ENCODE peak calls at places on chromosome 17, in eight cellular contexts. U is HCT116, R is A549, O is HepG2, V is WTC11, N is K562, Z is endothelial cell of umbilical vein, Q is SK-N-SH. I is an unnamed sample.

GRCh38 chr17:79036609-79037008 is 12.6 kb downstream of the C1QTNF1 start:
- DNase-seq in Q (no peak), N (no peak), V (no peak), O (no peak), Z (peak), U (no peak), R (peak), I (peak)

GRCh38 chr17:77881545-77881944 is 77.0 kb upstream of the TNRC6C start:
- DNase-seq in R (no peak), Q (peak), V (no peak), O (no peak), U (no peak), Z (no peak), N (peak), I (peak)

GRCh38 chr17:16363749-16364536 is 10.7 kb upstream of the CENPV start:
- DNase-seq in U (peak), O (peak), N (peak), Q (peak), R (peak), V (peak), Z (peak), I (peak)

GRCh38 chr17:70713694-70714093 is 544.4 kb downstream of the KCNJ2 start:
- DNase-seq in Z (no peak), O (no peak), N (no peak), Q (no peak), U (no peak), R (no peak), V (no peak), I (no peak)

GRCh38 chr17:16527298-16527697 is 35.3 kb upstream of the LRRC75A start:
- DNase-seq in N (no peak), R (no peak), V (no peak), Q (no peak), O (no peak), Z (no peak), U (no peak), I (no peak)

GRCh38 chr17:48194097-48194550 is 86.6 kb downstream of the SNX11 start:
- DNase-seq in Q (no peak), O (no peak), V (no peak), U (peak), N (no peak), R (no peak), Z (peak), I (no peak)

GRCh38 chr17:55740515-55741352 is 10.1 kb upstream of the PCTP start:
- DNase-seq in Z (no peak), Q (no peak), V (no peak), U (no peak), R (no peak), N (peak), O (no peak), I (no peak)

GRCh38 chr17:47204722-47205418 is 4.3 kb upstream of the MYL4 start:
- DNase-seq in U (no peak), N (peak), Q (no peak), Z (no peak), R (no peak), O (no peak), V (no peak), I (peak)

GRCh38 chr17:45130640-45131293 is 1.5 kb downstream of the PLCD3 start:
- DNase-seq in Z (no peak), R (no peak), N (no peak), U (no peak), V (no peak), Q (no peak), O (no peak), I (no peak)

GRCh38 chr17:64585146-64585545 is 77.0 kb downstream of the SMURF2 start:
- DNase-seq in Z (no peak), R (no peak), N (no peak), U (no peak), Q (no peak), V (no peak), O (no peak), I (no peak)

GRCh38 chr17:74734256-74734655 is 2.8 kb upstream of the RAB37 start:
- DNase-seq in U (no peak), R (no peak), Z (no peak), V (no peak), O (no peak), Q (no peak), N (no peak), I (no peak)

GRCh38 chr17:75771334-75772281 is 6.6 kb upstream of the GALK1 start:
- DNase-seq in N (no peak), O (peak), Z (no peak), U (no peak), R (no peak), V (no peak), Q (no peak), I (no peak)

DNA sequence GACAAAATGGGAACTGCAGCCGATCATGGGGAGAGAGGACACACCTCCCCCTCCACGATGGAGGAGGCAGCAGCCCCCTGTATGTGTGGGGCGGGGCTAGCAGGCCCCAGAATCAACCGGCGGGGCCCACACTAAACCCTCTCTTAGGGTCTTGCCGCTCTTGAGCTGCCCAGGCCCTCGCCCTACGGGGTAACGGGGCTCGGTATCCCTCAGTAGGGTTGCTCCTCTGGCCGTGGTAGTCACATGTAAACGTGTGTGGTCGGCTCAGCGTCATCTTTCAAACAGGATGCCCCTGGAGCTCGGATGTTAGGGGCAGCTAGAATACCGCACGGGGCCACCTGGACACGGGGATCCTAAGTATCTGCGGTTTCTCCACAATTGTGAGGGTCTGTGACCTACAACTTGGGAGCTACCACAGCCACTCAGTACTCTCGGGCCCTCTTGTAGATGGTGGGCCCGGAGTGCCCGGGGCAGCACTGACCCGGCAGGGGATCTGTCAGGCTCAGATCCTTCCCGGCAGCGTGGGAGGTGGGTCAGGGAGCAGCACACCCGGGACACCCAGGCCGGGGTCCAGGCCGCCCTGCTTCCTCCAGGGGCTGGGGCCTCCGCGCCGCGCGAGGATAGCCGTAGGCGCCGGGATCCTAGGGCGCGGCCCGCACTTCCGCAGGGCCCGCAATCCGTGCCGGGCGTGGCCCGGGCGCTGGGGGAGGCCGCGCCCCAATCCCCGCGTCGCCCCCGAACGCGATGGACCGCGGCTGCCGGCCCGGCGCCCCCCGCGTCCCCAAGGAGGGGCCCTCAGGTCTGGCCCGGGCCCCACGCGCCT is 771 bp downstream of the ARHGDIA start:
- DNase-seq in Q (peak), V (peak), R (no peak), N (peak), Z (peak), U (no peak), O (no peak), I (peak)
- TF ChIP-seq MAX in Q (peak), V (no peak), R (peak), N (no peak), Z (no peak), U (no peak), O (peak), I (peak)

DNA sequence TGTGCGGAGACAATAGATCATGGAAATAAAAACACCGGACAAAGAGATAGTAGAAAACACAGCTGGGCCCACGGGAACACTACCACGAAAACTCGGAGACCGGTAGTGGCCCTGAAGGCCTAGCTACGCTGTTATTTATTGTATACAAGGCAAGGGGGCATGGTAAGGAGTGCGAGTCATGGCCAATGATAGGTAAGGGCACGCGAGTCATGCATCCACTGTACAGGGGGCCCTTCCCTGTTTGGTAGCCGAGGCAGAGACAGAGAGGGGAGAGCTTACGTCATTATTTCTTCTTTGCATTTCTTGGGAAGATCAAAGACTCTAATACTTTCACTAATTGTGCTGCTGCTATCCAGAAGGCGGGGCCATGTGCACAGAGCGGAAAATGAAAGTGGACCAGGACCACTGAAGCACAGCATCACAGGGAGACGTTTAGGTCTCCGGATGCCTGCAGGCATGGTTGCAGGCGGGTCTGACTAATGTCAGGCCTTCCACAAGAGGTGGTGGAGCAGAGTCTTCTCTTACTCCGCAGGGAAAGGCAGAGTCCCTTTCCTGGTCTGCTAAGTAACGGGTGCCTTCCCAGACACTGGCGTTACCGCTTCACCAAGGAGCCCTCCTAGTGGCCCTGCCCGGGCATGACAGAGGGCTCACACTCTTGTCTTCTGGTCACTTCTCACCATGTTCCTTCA is 74.4 kb upstream of the ARL4D start:
- DNase-seq in Z (peak), V (peak), O (no peak), R (no peak), Q (no peak), N (no peak), U (no peak), I (no peak)
- TF ChIP-seq MAX in Z (no peak), V (no peak), O (no peak), R (no peak), Q (no peak), N (no peak), U (no peak), I (no peak)

GRCh38 chr17:21293846-21294240 is 9.3 kb downstream of the MAP2K3 start:
- DNase-seq in N (no peak), O (no peak), R (no peak), Z (no peak), V (no peak), Q (peak), U (no peak), I (no peak)
- TF ChIP-seq MAX in N (no peak), O (no peak), R (no peak), Z (no peak), V (no peak), Q (no peak), U (no peak), I (no peak)

DNA sequence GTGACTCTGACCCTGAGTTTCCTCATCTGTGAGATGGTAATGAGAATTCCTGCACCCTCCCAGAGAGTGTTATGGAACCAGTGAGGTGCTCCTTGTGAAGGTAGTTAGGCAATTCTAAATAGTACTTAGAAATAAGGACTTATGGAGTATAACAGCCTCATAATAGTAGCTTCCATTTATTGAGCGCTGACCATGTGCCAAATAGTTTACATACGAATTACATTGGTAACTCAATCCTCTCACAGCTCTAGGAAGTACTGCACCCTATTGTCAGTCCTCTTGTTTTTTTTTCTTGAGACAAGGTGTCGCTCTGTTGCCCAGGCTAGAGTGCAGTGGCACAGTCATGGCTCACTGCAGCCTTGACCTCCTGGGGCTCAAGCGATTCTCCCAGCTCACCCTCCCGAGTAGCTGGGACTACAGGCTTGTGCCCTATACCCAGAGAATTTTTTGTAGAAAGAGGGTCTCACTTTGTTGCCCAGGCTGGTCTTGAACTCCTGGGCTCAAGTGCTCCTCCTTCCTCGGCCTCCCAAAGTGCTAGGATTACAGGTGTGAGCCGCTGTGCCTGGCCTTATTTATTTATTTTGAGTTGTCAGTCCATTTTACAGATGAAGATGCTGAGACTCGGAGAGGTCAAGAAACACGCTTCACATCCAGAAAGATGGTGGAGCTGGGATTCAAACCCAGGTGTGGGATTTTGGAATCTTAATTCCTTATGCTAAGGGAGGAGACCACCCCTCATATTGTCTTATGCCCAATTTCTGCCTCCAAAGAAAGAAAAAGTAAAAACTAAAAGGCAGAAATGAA is 2.9 kb downstream of the TNS4 start:
- DNase-seq in Q (no peak), O (no peak), U (no peak), R (no peak), N (no peak), Z (no peak), V (no peak), I (no peak)
- TF ChIP-seq MAX in Q (no peak), O (no peak), U (no peak), R (peak), N (no peak), Z (no peak), V (no peak), I (no peak)

DNA sequence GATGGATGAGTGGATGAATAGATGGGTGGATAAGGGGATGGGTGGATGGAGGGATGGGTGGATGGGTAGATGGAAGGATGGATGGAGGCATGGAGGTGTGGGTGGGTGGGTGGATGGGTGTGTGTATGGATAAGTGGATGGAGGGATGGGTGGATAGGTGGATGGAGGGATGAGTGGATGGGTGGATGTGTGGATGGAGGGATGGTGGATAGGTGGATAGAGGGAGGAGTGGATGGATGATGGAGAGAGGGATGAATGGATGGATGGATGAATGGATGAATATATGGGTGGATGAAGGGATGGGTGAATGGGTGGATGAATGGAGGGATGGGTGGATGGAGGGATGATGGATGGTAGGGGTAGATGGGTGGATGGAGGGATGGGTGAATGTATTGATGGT is 27.5 kb upstream of the NPTX1 start:
- DNase-seq in N (no peak), V (no peak), U (no peak), Q (no peak), O (no peak), Z (no peak), R (no peak), I (no peak)
- TF ChIP-seq MAX in N (no peak), V (no peak), U (no peak), Q (no peak), O (no peak), Z (no peak), R (no peak), I (no peak)

DNA sequence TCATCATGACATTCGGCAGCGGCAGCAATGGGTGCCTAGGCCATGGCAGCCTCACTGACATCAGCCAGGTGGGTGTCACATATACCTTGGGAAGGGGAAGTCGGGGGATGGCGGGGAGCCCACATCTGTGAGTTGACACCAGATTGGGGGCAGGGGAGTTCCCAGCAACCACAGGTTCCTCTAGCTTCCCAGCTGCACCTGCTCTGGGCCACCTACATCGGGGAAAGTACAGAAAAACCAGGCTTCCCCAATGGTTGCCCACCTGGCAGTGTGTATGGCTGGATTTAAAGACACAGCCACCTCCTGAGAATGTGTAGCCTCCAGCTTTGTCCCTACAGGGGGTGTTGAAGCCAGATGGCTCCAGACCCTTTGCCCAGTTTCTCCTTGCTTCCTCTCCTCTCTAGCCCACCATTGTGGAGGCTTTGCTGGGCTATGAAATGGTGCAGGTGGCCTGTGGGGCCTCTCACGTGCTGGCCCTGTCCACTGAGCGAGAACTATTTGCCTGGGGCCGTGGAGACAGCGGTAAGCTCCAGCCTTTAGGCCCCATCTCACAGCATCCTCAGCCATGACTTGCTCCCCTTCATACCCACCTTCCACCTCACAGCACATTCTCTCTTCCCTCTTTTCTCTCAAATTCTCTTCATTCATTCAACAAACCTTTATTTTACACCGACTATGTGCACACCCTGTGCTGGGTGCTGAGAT is 5.0 kb upstream of the TRAF4 start:
- DNase-seq in Z (no peak), R (no peak), U (no peak), Q (no peak), N (no peak), V (no peak), O (no peak), I (no peak)
- TF ChIP-seq MAX in Z (no peak), R (no peak), U (no peak), Q (no peak), N (no peak), V (no peak), O (no peak), I (no peak)

GRCh38 chr17:35708149-35708548 is 23.3 kb upstream of the RASL10B start:
- DNase-seq in V (no peak), N (no peak), U (no peak), O (no peak), Q (no peak), R (no peak), Z (no peak), I (no peak)
- TF ChIP-seq MAX in V (no peak), N (no peak), U (no peak), O (no peak), Q (no peak), R (no peak), Z (no peak), I (no peak)

DNA sequence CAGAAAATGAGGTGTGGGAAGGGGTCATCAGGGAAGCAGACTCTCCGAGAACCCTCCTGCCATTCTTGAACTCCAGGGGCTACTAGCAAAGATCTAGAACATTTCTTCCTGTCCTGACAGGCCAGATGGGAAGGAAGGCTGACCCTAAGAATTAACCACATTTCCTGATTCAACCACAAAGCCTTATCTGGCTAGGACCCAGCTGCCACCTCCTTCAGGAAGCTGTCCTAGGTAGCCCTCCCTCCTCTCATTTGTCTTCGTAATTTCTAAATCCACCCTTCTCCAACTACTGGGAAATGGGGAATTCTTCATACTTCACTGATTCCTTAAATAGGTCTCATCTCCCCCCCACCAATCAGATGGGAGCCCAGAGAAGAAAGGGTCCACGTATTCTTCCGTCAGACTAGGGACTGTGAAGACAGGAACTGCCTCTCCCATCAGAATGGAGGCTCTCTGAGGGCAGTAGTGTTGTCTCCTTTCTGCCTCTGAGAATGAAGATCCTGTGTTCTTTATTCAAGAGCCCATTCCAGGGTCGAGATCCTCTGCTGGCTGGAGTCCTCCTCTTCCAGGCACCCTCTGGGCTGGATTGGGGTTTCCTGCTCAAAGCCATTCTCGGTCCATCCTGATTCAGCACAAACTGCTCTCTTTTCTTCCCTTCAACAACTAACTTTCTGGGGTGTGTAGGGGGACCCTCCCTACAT is 2.1 kb downstream of the SAMD14 start:
- DNase-seq in Q (no peak), V (no peak), R (no peak), Z (peak), O (no peak), N (peak), U (no peak), I (peak)
- TF ChIP-seq MAX in Q (no peak), V (no peak), R (no peak), Z (no peak), O (no peak), N (no peak), U (no peak), I (no peak)